ENCODE peak calls at places on chromosomes 11 and 22, in ten cellular contexts. U is lower lobe of right lung, O is upper lobe of right lung, D is transverse colon, B is prostate gland, C is GM12878, Z is tibial nerve, H is Peyer's patch, K is psoas muscle, G is A549. R is an unnamed sample.

GRCh38 chr11:118763038-118763437 is 27.9 kb downstream of the DDX6 start:
- DNase-seq in Z (no peak), D (no peak), H (no peak), K (no peak), G (no peak), U (no peak), O (no peak), B (no peak), C (no peak), R (no peak)

GRCh38 chr11:69801513-69802335 is 17.5 kb downstream of the FGF3 start:
- DNase-seq in U (no peak), G (no peak), H (no peak), D (no peak), B (no peak), C (no peak), K (no peak), Z (no peak), O (no peak), R (peak; percentile 40)

GRCh38 chr11:10666556-10666955 is 27.0 kb downstream of the IRAG1 start:
- DNase-seq in H (no peak), K (no peak), U (no peak), Z (no peak), C (no peak), O (no peak), G (no peak), B (no peak), D (no peak), R (no peak)

GRCh38 chr11:111604392-111605009 is 2.3 kb downstream of the SIK2 start:
- DNase-seq in O (no peak), Z (peak; percentile 16), D (no peak), U (no peak), C (peak; percentile 23), K (no peak), B (no peak), H (no peak), G (peak; percentile 29), R (no peak)

GRCh38 chr11:14537134-14537599 is 17.0 kb upstream of the PSMA1 start:
- DNase-seq in Z (peak; percentile 61), G (peak; percentile 65), H (peak; percentile 57), K (no peak), U (no peak), B (no peak), D (peak; percentile 32), C (no peak), O (no peak), R (no peak)

GRCh38 chr11:118633319-118633690 is 25.9 kb downstream of the PHLDB1 start:
- DNase-seq in O (no peak), U (no peak), B (no peak), K (no peak), D (no peak), G (no peak), H (no peak), Z (no peak), C (no peak), R (no peak)

GRCh38 chr11:1740786-1741530 is 9.4 kb downstream of the IFITM10 start:
- DNase-seq in C (no peak), H (peak; percentile 12), B (no peak), G (no peak), D (no peak), Z (no peak), U (no peak), K (no peak), O (no peak), R (no peak)

GRCh38 chr11:44797051-44797450 is 70.3 kb downstream of the TSPAN18 start:
- DNase-seq in B (no peak), U (no peak), C (no peak), D (no peak), H (no peak), Z (no peak), K (no peak), O (no peak), G (no peak), R (no peak)

GRCh38 chr11:69877235-69877634 is 58.0 kb upstream of the FGF3 start:
- DNase-seq in H (no peak), G (no peak), U (peak; percentile 7), C (no peak), D (peak; percentile 5), Z (no peak), O (peak; percentile 46), B (no peak), K (no peak), R (peak; percentile 33)

GRCh38 chr11:9203715-9204311 is 61.3 kb downstream of the DENND5A start:
- DNase-seq in U (no peak), D (no peak), H (no peak), G (no peak), C (no peak), Z (no peak), O (no peak), K (no peak), B (no peak), R (no peak)

GRCh38 chr22:42270512-42271190 is at the start of gene TCF20:
- DNase-seq in D (peak; percentile 83), K (peak; percentile 83), H (peak; percentile 82), B (peak; percentile 76), G (peak; percentile 74), Z (peak; percentile 73), O (peak; percentile 89), C (no peak), U (peak; percentile 84), R (peak; percentile 81)

GRCh38 chr11:95149659-95150294 is 60.1 kb downstream of the ENDOD1 start:
- DNase-seq in K (peak; percentile 31), O (no peak), U (peak; percentile 47), G (no peak), Z (no peak), H (no peak), D (peak; percentile 57), C (no peak), B (peak; percentile 58), R (peak; percentile 63)

GRCh38 chr11:20360650-20361049 is 2.9 kb upstream of the HTATIP2 start:
- DNase-seq in K (no peak), C (peak; percentile 21), G (no peak), O (no peak), Z (no peak), B (no peak), U (no peak), H (peak; percentile 66), D (peak; percentile 24), R (no peak)

GRCh38 chr11:114569781-114570180 is 10.1 kb upstream of the NXPE1 start:
- DNase-seq in O (no peak), K (no peak), U (no peak), G (no peak), C (no peak), D (no peak), H (no peak), Z (no peak), B (no peak), R (no peak)

GRCh38 chr11:37264060-37264459 is 666.0 kb upstream of the RAG2 start:
- DNase-seq in U (no peak), K (no peak), G (no peak), H (no peak), B (no peak), C (no peak), O (no peak), Z (no peak), D (no peak), R (no peak)

GRCh38 chr11:95567685-95568084 is 221.9 kb downstream of the FAM76B start:
- DNase-seq in G (no peak), D (no peak), B (no peak), O (no peak), H (no peak), K (no peak), U (no peak), Z (no peak), C (no peak), R (no peak)

GRCh38 chr22:31185056-31185455 is 25.1 kb downstream of the RNF185 start:
- DNase-seq in B (no peak), G (no peak), K (no peak), C (no peak), U (no peak), H (no peak), D (no peak), Z (no peak), O (no peak), R (no peak)

GRCh38 chr22:50699754-50700386 is 27.2 kb downstream of the SHANK3 start:
- DNase-seq in D (no peak), B (no peak), C (no peak), K (no peak), H (no peak), G (no peak), O (peak; percentile 57), U (peak; percentile 24), Z (no peak), R (no peak)

GRCh38 chr11:75598264-75598663 is 36.2 kb downstream of the SERPINH1 start:
- DNase-seq in U (no peak), Z (no peak), D (no peak), C (no peak), K (no peak), O (no peak), H (no peak), G (no peak), B (no peak), R (no peak)
- H3K4me1 ChIP-seq in U (peaks cover under 1% of the 10 kb centered on the region), Z (no peaks in the 10 kb centered on the region), D (peaks cover 3% of the 10 kb centered on the region), C (peaks cover 8% of the 10 kb centered on the region), K (no peaks in the 10 kb centered on the region), O (peaks cover under 1% of the 10 kb centered on the region), H (no peaks in the 10 kb centered on the region), G (peaks cover 1% of the 10 kb centered on the region), B (no peaks in the 10 kb centered on the region), R (no peaks in the 10 kb centered on the region)

GRCh38 chr22:24521791-24522245 is 26.7 kb downstream of the UPB1 start:
- DNase-seq in G (peak; percentile 74), Z (no peak), B (peak; percentile 72), O (peak; percentile 80), C (no peak), D (peak; percentile 68), U (peak; percentile 76), H (no peak), K (no peak), R (peak; percentile 60)
- TF ChIP-seq CTCF in G (peak; percentile 60), Z (peak; percentile 21), B (peak; percentile 75), O (peak; percentile 54), C (peak; percentile 87), D (peak; percentile 45), U (peak; percentile 55), H (peak; percentile 91), K (peak; percentile 41), R (no peak)

DNA sequence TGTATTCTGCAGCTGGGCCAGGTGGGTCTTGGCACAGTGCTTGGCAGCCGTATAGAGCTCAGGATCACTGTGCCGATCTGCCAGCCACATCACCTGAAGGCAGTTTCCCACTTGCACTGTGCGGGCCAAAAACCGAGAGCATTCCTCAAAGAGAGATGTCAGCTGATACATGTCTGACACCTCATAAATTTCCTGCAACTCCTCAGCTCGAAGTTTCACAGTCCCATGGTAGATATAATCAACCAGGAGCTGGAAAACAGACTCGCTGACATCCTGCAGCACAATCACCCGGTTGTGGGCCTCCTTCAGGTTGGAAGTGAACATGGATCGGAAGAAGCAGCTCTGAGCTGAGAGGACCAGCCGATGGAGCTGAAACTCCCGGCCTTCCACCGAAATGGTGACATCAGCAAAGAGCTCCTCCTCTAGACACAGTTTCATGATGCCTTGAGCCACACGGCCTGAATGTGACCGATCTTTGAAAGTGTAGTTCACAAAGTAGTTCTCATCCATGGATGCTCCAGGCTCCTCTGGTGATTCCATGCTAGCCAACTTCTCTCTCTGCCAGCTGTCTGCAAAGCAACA is 1.2 kb downstream of the KBTBD4 start:
- DNase-seq in K (no peak), C (no peak), Z (no peak), U (peak; percentile 20), G (no peak), O (no peak), B (no peak), D (no peak), H (no peak), R (no peak)
- H3K27ac ChIP-seq in K (no peak overlapping the region), C (no peak overlapping the region), Z (no peak overlapping the region), U (no peak overlapping the region), G (peak overlapping the region; percentile 96), O (peak overlapping the region; percentile 90), B (no peak overlapping the region), D (no peak overlapping the region), H (no peak overlapping the region), R (no peak overlapping the region)

GRCh38 chr11:128419012-128419767 is 168.2 kb downstream of the ETS1 start:
- DNase-seq in H (no peak), G (no peak), Z (no peak), C (no peak), K (no peak), D (no peak), O (no peak), U (no peak), B (no peak), R (no peak)
- H3K4me1 ChIP-seq in H (peaks cover 6% of the 10 kb centered on the region), G (no peaks in the 10 kb centered on the region), Z (no peaks in the 10 kb centered on the region), C (peaks cover 6% of the 10 kb centered on the region), K (peaks cover 33% of the 10 kb centered on the region), D (peaks cover 43% of the 10 kb centered on the region), O (peaks cover 12% of the 10 kb centered on the region), U (peaks cover 11% of the 10 kb centered on the region), B (no peaks in the 10 kb centered on the region), R (no peaks in the 10 kb centered on the region)